ENCODE peak calls at places on chromosomes 2 and 18, in four cellular contexts. D, N, R and S are unnamed samples.

GRCh38 chr2:20350105-20350712 is 435 bp downstream of the PUM2 start:
- DNase-seq in D (peak; percentile 81), N (peak; percentile 19), R (peak; percentile 44), S (peak; percentile 84)

GRCh38 chr2:49973917-49974368 is 819.6 kb upstream of the FSHR start:
- DNase-seq in D (no peak), N (peak; percentile 44), R (peak; percentile 51), S (no peak)

GRCh38 chr2:169363027-169363569 is 764 bp upstream of the LRP2 start:
- DNase-seq in D (no peak), N (peak; percentile 4), R (no peak), S (no peak)

GRCh38 chr2:183543731-183544130 is 419.5 kb downstream of the NUP35 start:
- DNase-seq in D (peak; percentile 65), N (no peak), R (no peak), S (no peak)

GRCh38 chr2:191366199-191366598 is 121.0 kb downstream of the MYO1B start:
- DNase-seq in D (no peak), N (peak; percentile 75), R (no peak), S (no peak)

GRCh38 chr2:239328306-239329191 is 72.3 kb downstream of the HDAC4 start:
- DNase-seq in D (no peak), N (peak; percentile 94), R (no peak), S (peak; percentile 79)

GRCh38 chr2:214649440-214650205 is 159.9 kb downstream of the BARD1 start:
- DNase-seq in D (no peak), N (peak; percentile 65), R (no peak), S (no peak)

GRCh38 chr18:74806073-74806472 is 208.4 kb downstream of the ZNF407 start:
- DNase-seq in D (peak; percentile 66), N (no peak), R (no peak), S (no peak)

GRCh38 chr2:160680974-160681373 is 187.4 kb upstream of the RBMS1 start:
- DNase-seq in D (no peak), N (no peak), R (no peak), S (no peak)

GRCh38 chr2:6148887-6149286 is 456.7 kb downstream of the SOX11 start:
- DNase-seq in D (no peak), N (peak; percentile 52), R (no peak), S (no peak)

GRCh38 chr18:63376493-63377053 is 9.6 kb upstream of the KDSR start:
- DNase-seq in D (no peak), N (no peak), R (no peak), S (no peak)

GRCh38 chr2:26772064-26773001 is 8.2 kb downstream of the SLC35F6 start:
- DNase-seq in D (peak; percentile 88), N (no peak), R (peak; percentile 95), S (no peak)

GRCh38 chr18:28778706-28779105 is 601.8 kb upstream of the CDH2 start:
- DNase-seq in D (no peak), N (no peak), R (no peak), S (no peak)

GRCh38 chr2:177242136-177242987 is 22.2 kb downstream of the NFE2L2 start:
- DNase-seq in D (no peak), N (peak; percentile 97), R (peak; percentile 64), S (no peak)

GRCh38 chr2:106851475-106851874 is 34.5 kb downstream of the ST6GAL2 start:
- DNase-seq in D (no peak), N (no peak), R (no peak), S (no peak)

GRCh38 chr18:24989760-24990547 is 362.0 kb downstream of the ZNF521 start:
- DNase-seq in D (no peak), N (no peak), R (no peak), S (no peak)

GRCh38 chr2:3470856-3471737 is 48.2 kb downstream of the ADI1 start:
- DNase-seq in D (no peak), N (no peak), R (no peak), S (no peak)

GRCh38 chr2:23347516-23348481 is 37.2 kb upstream of the KLHL29 start:
- DNase-seq in D (no peak), N (no peak), R (no peak), S (no peak)

GRCh38 chr2:20390524-20391123 is 40.0 kb upstream of the PUM2 start:
- DNase-seq in D (no peak), N (no peak), R (no peak), S (peak; percentile 67)

GRCh38 chr2:240557808-240558207 is at the start of gene ANKMY1:
- DNase-seq in D (peak; percentile 91), N (peak; percentile 64), R (peak; percentile 70), S (peak; percentile 86)

GRCh38 chr2:96251721-96252292 is 14.0 kb downstream of the TMEM127 start:
- DNase-seq in D (peak; percentile 59), N (peak; percentile 97), R (peak; percentile 71), S (peak; percentile 91)

GRCh38 chr2:100935372-100935752 is 66.7 kb upstream of the RPL31 start:
- DNase-seq in D (no peak), N (peak; percentile 73), R (no peak), S (no peak)

GRCh38 chr2:23690421-23691105 is 236.4 kb downstream of the ATAD2B start:
- DNase-seq in D (no peak), N (no peak), R (no peak), S (no peak)

GRCh38 chr2:8679827-8680731 is 1.8 kb upstream of the ID2 start:
- DNase-seq in D (peak; percentile 85), N (peak; percentile 55), R (peak; percentile 95), S (no peak)

GRCh38 chr18:2002178-2002577 is 569.1 kb downstream of the METTL4 start:
- DNase-seq in D (no peak), N (no peak), R (no peak), S (no peak)

GRCh38 chr2:159925975-159926374 is 128.0 kb upstream of the CD302 start:
- DNase-seq in D (no peak), N (no peak), R (no peak), S (no peak)

GRCh38 chr2:44933434-44933951 is 8.0 kb upstream of the SIX3 start:
- DNase-seq in D (no peak), N (no peak), R (no peak), S (no peak)

DNA sequence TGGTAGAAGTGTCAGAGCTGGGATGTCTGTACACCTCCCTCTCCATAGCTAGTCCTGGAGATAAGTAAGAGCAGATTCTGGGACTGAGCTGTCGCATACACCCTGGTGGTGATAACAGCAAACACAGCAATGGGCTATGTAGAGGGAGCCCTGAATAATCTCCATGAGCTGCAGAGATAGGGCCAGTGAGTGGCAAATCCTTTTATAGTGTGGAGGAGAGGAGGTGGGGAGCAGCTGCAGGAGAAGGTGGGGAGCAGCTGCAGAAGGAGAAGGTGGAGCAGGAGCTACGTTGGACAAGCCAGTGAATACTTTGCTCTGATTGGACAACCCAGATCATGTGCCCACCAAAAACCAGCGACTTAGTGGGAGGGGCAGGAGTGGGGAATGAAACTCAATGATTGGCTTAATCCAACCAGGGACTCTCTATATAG is 85.5 kb downstream of the TMEM247 start:
- DNase-seq in D (no peak), N (no peak), R (no peak), S (no peak)
- TF ChIP-seq CTCF in D (no peak), N (no peak), R (no peak), S (no peak)

DNA sequence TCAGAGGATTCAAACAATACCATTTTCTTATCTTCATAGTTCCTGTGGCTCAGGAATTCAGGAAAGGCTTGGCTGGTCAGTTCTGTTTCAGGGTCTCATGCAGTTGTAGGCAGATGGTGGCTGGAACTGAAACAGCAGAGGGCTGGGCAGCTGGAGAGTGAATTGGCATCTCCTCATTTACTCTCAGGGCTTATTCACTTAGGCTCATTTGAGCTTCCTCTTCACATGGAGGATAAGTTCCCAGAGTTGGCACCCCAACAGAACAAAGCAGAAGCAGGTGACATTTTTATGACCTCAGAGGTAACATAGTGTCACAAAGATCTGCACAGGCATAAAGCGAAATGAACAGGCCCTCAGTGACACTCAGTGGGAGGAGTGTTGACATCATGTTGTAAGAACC is 66.1 kb downstream of the RBBP8 start:
- DNase-seq in D (no peak), N (peak; percentile 21), R (no peak), S (no peak)
- TF ChIP-seq CTCF in D (no peak), N (no peak), R (no peak), S (no peak)

GRCh38 chr2:206260427-206261012 is 13.9 kb upstream of the ZDBF2 start:
- DNase-seq in D (no peak), N (no peak), R (no peak), S (no peak)
- TF ChIP-seq CTCF in D (peak; percentile 34), N (peak; percentile 55), R (peak; percentile 25), S (peak; percentile 66)

GRCh38 chr2:125746321-125746983 is 909.5 kb upstream of the GYPC start:
- DNase-seq in D (no peak), N (no peak), R (no peak), S (no peak)

GRCh38 chr2:125745514-125745913 is 910.4 kb upstream of the GYPC start:
- DNase-seq in D (no peak), N (no peak), R (peak; percentile 43), S (no peak)
- TF ChIP-seq CTCF in D (peak; percentile 45), N (no peak), R (peak; percentile 49), S (no peak)

GRCh38 chr2:38523728-38524437 is 78.8 kb downstream of the HNRNPLL start:
- DNase-seq in D (no peak), N (no peak), R (no peak), S (peak; percentile 72)
- TF ChIP-seq CTCF in D (no peak), N (peak; percentile 33), R (no peak), S (peak; percentile 40)

GRCh38 chr2:144519597-144519933 is 354 bp downstream of the ZEB2 start:
- DNase-seq in D (no peak), N (no peak), R (no peak), S (no peak)

GRCh38 chr2:144521702-144522101 is 1.8 kb upstream of the ZEB2 start:
- DNase-seq in D (no peak), N (no peak), R (no peak), S (no peak)

GRCh38 chr2:144520718-144521487 is 984 bp upstream of the ZEB2 start:
- DNase-seq in D (no peak), N (peak; percentile 63), R (peak; percentile 32), S (no peak)

GRCh38 chr2:144518744-144519596 is 949 bp downstream of the ZEB2 start:
- DNase-seq in D (no peak), N (peak; percentile 50), R (peak; percentile 20), S (no peak)

DNA sequence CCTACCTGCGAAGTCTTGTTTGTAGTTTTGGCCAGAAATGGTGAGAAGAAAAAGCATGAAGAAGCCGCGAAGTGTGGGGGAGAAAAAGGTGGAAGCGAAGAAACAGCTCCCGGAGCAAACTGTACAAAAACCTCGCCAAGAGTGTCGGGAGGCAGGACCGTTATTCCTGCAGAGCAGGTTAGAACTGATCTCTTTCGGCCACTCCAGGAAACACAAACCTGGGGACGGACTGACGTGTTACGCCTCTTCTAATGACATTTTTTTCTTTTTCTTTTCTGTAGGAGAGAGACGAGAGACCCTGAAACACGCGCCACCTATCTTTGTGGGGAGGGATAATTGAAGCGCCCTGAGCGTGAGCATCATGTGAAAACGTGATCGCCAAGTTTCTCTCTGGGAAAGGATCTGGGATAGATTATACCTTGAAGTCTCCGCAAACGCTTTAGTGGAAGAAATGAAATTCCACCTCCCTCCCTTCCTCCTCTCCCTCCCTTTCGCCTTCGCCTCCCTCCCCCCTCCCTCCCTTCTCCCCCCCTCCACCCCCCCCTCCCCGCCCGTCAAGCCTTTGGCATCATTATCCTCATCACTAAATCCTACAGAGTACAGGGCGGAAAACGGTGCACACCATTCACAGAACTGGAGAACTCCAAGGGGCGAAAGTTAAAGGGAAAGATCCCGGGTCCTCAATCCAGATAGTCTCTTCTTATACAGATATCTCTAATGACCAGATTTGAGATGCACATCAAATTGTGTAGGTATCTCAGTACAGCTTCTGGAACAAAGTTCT is at the start of gene ZEB2:
- DNase-seq in D (no peak), N (peak; percentile 88), R (peak; percentile 64), S (peak; percentile 90)
- TF ChIP-seq CTCF in D (peak; percentile 58), N (peak; percentile 75), R (peak; percentile 14), S (peak; percentile 88)

GRCh38 chr18:31469629-31470028 is 22.1 kb downstream of the DSG3 start:
- DNase-seq in D (no peak), N (no peak), R (no peak), S (no peak)
- TF ChIP-seq CTCF in D (no peak), N (no peak), R (no peak), S (no peak)